ENCODE peak calls at places on chromosomes 16 and 17, in ten cellular contexts. U is CD8-positive, alpha-beta T cell; A is kidney; X is dorsolateral prefrontal cortex; R is brain microvascular endothelial cell; D is cardiac fibroblast; Y is B cell; P is CD4-positive, alpha-beta T cell; Z is fibroblast of pulmonary artery; N is thoracic aorta. G is an unnamed sample.
A peak's percentile ranks its signal among the peaks of the same experiment; 100 is the strongest.

GRCh38 chr17:66268247-66268927 is 34.0 kb upstream of the PRKCA start:
- DNase-seq in Y (no peak), Z (peak; percentile 88), R (peak; percentile 48), A (no peak), X (no peak), N (no peak), D (peak; percentile 86), U (no peak), P (no peak), G (peak; percentile 71)

GRCh38 chr16:14275934-14276333 is 204.8 kb downstream of the MRTFB start:
- DNase-seq in R (no peak), P (no peak), X (no peak), U (no peak), D (no peak), Y (no peak), A (no peak), N (no peak), Z (no peak), G (no peak)

GRCh38 chr16:88646345-88647034 is 4.4 kb downstream of the CYBA start:
- DNase-seq in A (no peak), D (no peak), R (no peak), P (no peak), N (no peak), U (no peak), X (no peak), Y (no peak), Z (no peak), G (no peak)

GRCh38 chr17:27958708-27959381 is 65.7 kb upstream of the LYRM9 start:
- DNase-seq in X (no peak), R (no peak), Y (no peak), N (no peak), D (no peak), P (no peak), U (no peak), A (no peak), Z (no peak), G (no peak)

GRCh38 chr16:63876096-63876495 is 1245.8 kb downstream of the CDH11 start:
- DNase-seq in U (no peak), A (no peak), P (no peak), R (no peak), Z (peak; percentile 59), Y (no peak), D (peak; percentile 30), N (no peak), X (no peak), G (no peak)

GRCh38 chr16:88770459-88771293 is 14.3 kb downstream of the PIEZO1 start:
- DNase-seq in A (peak; percentile 93), P (no peak), N (no peak), D (peak; percentile 66), U (no peak), X (no peak), Z (peak; percentile 56), R (peak; percentile 80), Y (peak; percentile 72), G (no peak)

GRCh38 chr16:28494141-28494851 is at the start of gene APOBR:
- DNase-seq in Z (no peak), D (no peak), A (peak; percentile 74), N (no peak), R (no peak), P (peak; percentile 81), U (peak; percentile 72), X (no peak), Y (peak; percentile 91), G (no peak)

GRCh38 chr17:4232168-4232813 is 31.5 kb downstream of the ANKFY1 start:
- DNase-seq in Y (no peak), U (no peak), X (no peak), A (no peak), N (no peak), D (peak; percentile 64), Z (peak; percentile 74), P (no peak), R (peak; percentile 71), G (peak; percentile 35)

GRCh38 chr16:87431926-87432325 is 39.8 kb downstream of the MAP1LC3B start:
- DNase-seq in R (peak; percentile 80), P (no peak), Y (no peak), Z (peak; percentile 66), A (no peak), U (no peak), X (no peak), D (peak; percentile 65), N (no peak), G (peak; percentile 73)

GRCh38 chr16:70276392-70276791 is 12.9 kb downstream of the AARS1 start:
- DNase-seq in U (no peak), N (no peak), Y (no peak), P (no peak), X (no peak), Z (no peak), A (no peak), D (no peak), R (no peak), G (no peak)

GRCh38 chr16:31472559-31473203 is 729 bp downstream of the TGFB1I1 start:
- DNase-seq in P (no peak), X (peak; percentile 80), Y (peak; percentile 74), A (peak; percentile 97), N (peak; percentile 81), Z (peak; percentile 96), R (peak; percentile 97), U (no peak), D (peak; percentile 96), G (peak; percentile 91)

GRCh38 chr17:42081516-42082129 is 16.6 kb downstream of the ZNF385C start:
- DNase-seq in N (no peak), D (no peak), P (no peak), Z (no peak), A (no peak), Y (no peak), X (no peak), U (no peak), R (no peak), G (no peak)
- TF ChIP-seq CTCF in N (no peak), D (no peak), P (no peak), Z (no peak), A (no peak), Y (no peak), X (no peak), U (no peak), R (no peak), G (no peak)

GRCh38 chr17:21061971-21062526 is 19.2 kb upstream of the USP22 start:
- DNase-seq in A (no peak), U (no peak), P (no peak), R (no peak), N (no peak), X (no peak), Y (peak; percentile 63), D (no peak), Z (no peak), G (no peak)
- TF ChIP-seq CTCF in A (no peak), U (no peak), P (no peak), R (no peak), N (no peak), X (no peak), Y (peak; percentile 52), D (no peak), Z (no peak), G (no peak)

DNA sequence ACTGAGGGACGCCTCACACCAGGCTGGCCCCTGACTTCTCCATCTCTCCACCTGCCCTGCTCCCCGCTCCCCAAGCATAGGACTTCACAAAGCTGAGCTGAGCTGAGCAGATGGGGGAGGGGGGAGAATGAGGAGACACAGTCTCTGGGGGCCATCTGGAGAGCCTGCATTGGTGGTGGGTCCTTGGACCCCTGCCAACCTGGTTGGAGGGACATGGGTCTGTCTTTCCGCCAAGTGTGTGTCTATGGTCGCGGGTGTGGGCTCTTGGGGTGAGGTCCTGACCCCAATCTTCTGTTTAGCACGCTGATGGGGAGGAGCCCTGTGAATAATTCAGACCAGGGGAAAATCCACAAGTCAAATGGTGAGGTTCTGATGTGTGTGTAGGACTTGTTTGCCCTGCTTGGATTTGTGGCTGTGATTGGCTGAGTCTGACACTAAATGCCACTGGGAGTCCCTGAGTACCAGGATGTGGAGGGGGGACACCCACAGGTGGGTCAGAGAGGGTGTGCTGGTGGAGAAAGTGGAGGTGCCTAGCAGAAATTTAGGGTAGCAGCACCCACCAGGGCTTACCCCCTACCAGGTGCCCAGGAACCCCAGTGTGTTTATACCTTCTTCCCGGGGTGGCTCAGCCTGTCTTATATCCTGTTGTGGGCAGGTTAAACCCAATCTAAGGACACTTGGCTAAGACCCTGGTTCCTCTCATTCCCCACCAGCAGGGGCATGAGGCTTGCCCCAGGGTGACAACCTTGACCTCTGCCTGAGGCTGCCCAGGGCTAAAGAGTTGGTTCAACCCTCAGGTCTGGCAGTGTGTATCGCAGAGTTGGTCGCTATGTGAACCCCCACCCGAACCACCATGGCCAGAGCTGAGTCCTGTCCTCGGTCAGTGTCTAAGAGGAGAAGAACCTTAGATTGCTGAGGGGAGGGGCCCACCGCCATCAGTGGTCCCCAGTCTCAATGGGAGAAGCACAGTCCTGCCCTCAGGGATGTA is 2.1 kb downstream of the FMNL1 start:
- DNase-seq in U (no peak), Z (no peak), N (no peak), D (no peak), A (no peak), Y (peak; percentile 38), R (no peak), P (peak; percentile 52), X (no peak), G (no peak)
- TF ChIP-seq CTCF in U (no peak), Z (no peak), N (no peak), D (no peak), A (no peak), Y (no peak), R (no peak), P (no peak), X (no peak), G (no peak)

GRCh38 chr17:10605221-10605783 is 51.8 kb downstream of the MYH3 start:
- DNase-seq in Z (no peak), P (no peak), Y (no peak), U (no peak), X (no peak), A (no peak), R (no peak), N (no peak), D (no peak), G (no peak)

GRCh38 chr17:10598620-10599019 is 49.2 kb upstream of the MYH2 start:
- DNase-seq in N (no peak), Z (no peak), R (no peak), D (no peak), X (no peak), A (no peak), Y (no peak), P (no peak), U (no peak), G (no peak)

GRCh38 chr17:10603889-10604288 is 53.2 kb downstream of the MYH3 start:
- DNase-seq in P (no peak), Z (no peak), N (no peak), A (no peak), X (no peak), D (no peak), U (no peak), Y (no peak), R (no peak), G (no peak)

GRCh38 chr17:10604521-10604920 is 52.6 kb downstream of the MYH3 start:
- DNase-seq in P (no peak), N (no peak), D (no peak), X (no peak), Y (no peak), U (no peak), A (no peak), R (no peak), Z (no peak), G (no peak)

GRCh38 chr17:10600551-10600950 is 51.1 kb upstream of the MYH2 start:
- DNase-seq in U (no peak), D (peak; percentile 74), A (no peak), Y (no peak), N (no peak), P (no peak), X (no peak), R (no peak), Z (peak; percentile 80), G (peak; percentile 62)
- TF ChIP-seq CTCF in U (no peak), D (no peak), A (no peak), Y (no peak), N (no peak), P (no peak), X (no peak), R (no peak), Z (no peak), G (no peak)